ENCODE peak calls at places on chromosomes 5 and 9, in four cellular contexts. One of them, this sample, is unnamed.

GRCh38 chr5:173397531-173397930 is 69.3 kb upstream of the STC2 start:
- DNase-seq in T1000: no peak
- DNase-seq in amniotic stem cell: no peak
- DNase-seq in HT-29: no peak
- DNase-seq in this sample: no peak

GRCh38 chr5:174547814-174548213 is 176.6 kb upstream of the MSX2 start:
- DNase-seq in T1000: no peak
- DNase-seq in amniotic stem cell: no peak
- DNase-seq in HT-29: no peak
- DNase-seq in this sample: no peak

GRCh38 chr5:141182248-141182647 is at the start of gene PCDHB16:
- DNase-seq in T1000: peak
- DNase-seq in amniotic stem cell: no peak
- DNase-seq in HT-29: peak
- DNase-seq in this sample: no peak

GRCh38 chr5:80714570-80715298 is 60.0 kb upstream of the DHFR start:
- DNase-seq in T1000: no peak
- DNase-seq in amniotic stem cell: no peak
- DNase-seq in HT-29: no peak
- DNase-seq in this sample: no peak

GRCh38 chr5:145803617-145804016 is 31.5 kb downstream of the PRELID2 start:
- DNase-seq in T1000: no peak
- DNase-seq in amniotic stem cell: no peak
- DNase-seq in HT-29: no peak
- DNase-seq in this sample: no peak

GRCh38 chr5:169415948-169416347 is 115.0 kb upstream of the SLIT3 start:
- DNase-seq in T1000: no peak
- DNase-seq in amniotic stem cell: no peak
- DNase-seq in HT-29: no peak
- DNase-seq in this sample: no peak

GRCh38 chr9:6109571-6109970 is 94.1 kb upstream of the RANBP6 start:
- DNase-seq in T1000: no peak
- DNase-seq in amniotic stem cell: no peak
- DNase-seq in HT-29: no peak
- DNase-seq in this sample: no peak

GRCh38 chr5:36193746-36194145 is 41.8 kb downstream of the SKP2 start:
- DNase-seq in T1000: no peak
- DNase-seq in amniotic stem cell: no peak
- DNase-seq in HT-29: no peak
- DNase-seq in this sample: no peak

This sample was measured in cardiac septum.